ENCODE peak calls at places on chromosomes 3 and 15, in four cellular contexts. K is Daoy, Z is small intestine, Y is dermis blood vessel endothelial cell. D is an unnamed sample.

GRCh38 chr3:107798381-107798780 is 275.6 kb downstream of the BBX start:
- DNase-seq in K (no peak), Z (no peak), Y (peak), D (no peak)

GRCh38 chr3:42501321-42501680 is 1.1 kb upstream of the VIPR1 start:
- DNase-seq in K (no peak), Z (no peak), Y (no peak), D (peak)

GRCh38 chr3:28646435-28646834 is 297.8 kb upstream of the AZI2 start:
- DNase-seq in K (no peak), Z (no peak), Y (peak), D (no peak)

GRCh38 chr3:138186803-138187295 is 252 bp upstream of the ARMC8 start:
- DNase-seq in K (peak), Z (peak), Y (peak), D (peak)

GRCh38 chr3:87167634-87168456 is 59.3 kb upstream of the CHMP2B start:
- DNase-seq in K (peak), Z (peak), Y (peak), D (no peak)

GRCh38 chr3:49600781-49601180 is 46.5 kb downstream of the BSN start:
- DNase-seq in K (no peak), Z (no peak), Y (no peak), D (no peak)

GRCh38 chr3:98778852-98779379 is 15.8 kb downstream of the ST3GAL6 start:
- DNase-seq in K (peak), Z (peak), Y (peak), D (no peak)

GRCh38 chr3:69080233-69080644 is at the start of gene UBA3:
- DNase-seq in K (peak), Z (peak), Y (peak), D (peak)

GRCh38 chr3:193837347-193837827 is 244.4 kb downstream of the OPA1 start:
- DNase-seq in K (no peak), Z (no peak), Y (no peak), D (no peak)

GRCh38 chr15:90154246-90154645 is 46.9 kb upstream of the SEMA4B start:
- DNase-seq in K (no peak), Z (no peak), Y (no peak), D (no peak)

GRCh38 chr3:71111784-71112440 is 471.6 kb downstream of the FOXP1 start:
- DNase-seq in K (peak), Z (no peak), Y (peak), D (no peak)

GRCh38 chr3:193903257-193903807 is 232.6 kb upstream of the HES1 start:
- DNase-seq in K (no peak), Z (no peak), Y (no peak), D (no peak)

GRCh38 chr15:43871835-43872234 is 45.0 kb downstream of the WDR76 start:
- DNase-seq in K (no peak), Z (no peak), Y (no peak), D (no peak)